ENCODE peak calls at places on chromosomes 16 and 17, in five cellular contexts. S is PC-3, X is mammary epithelial cell, V is lung, N is GM23338. L is an unnamed sample. For H3K4me1, the result is how much of the 10 kb centered on the place peaks cover.

GRCh38 chr17:45424769-45425124 is 7.9 kb downstream of the ARHGAP27 start:
- DNase-seq in N (no peak), V (no peak), X (no peak), S (no peak), L (no peak)

GRCh38 chr17:78032166-78032565 is 73.7 kb downstream of the TNRC6C start:
- DNase-seq in X (no peak), N (no peak), V (no peak), S (peak), L (no peak)

GRCh38 chr17:82056729-82057621 is 5.3 kb downstream of the GPS1 start:
- DNase-seq in V (no peak), S (no peak), X (no peak), N (no peak), L (no peak)

GRCh38 chr17:1495265-1495664 is 2.8 kb upstream of the MYO1C start:
- DNase-seq in V (no peak), X (no peak), N (no peak), S (no peak), L (no peak)

GRCh38 chr17:55793272-55793671 is 42.4 kb downstream of the PCTP start:
- DNase-seq in X (no peak), S (no peak), N (no peak), V (no peak), L (no peak)

GRCh38 chr16:9854665-9855064 is 327.6 kb downstream of the GRIN2A start:
- DNase-seq in V (no peak), S (peak), N (no peak), X (peak), L (no peak)

GRCh38 chr17:17776889-17777288 is 59.9 kb downstream of the SREBF1 start:
- DNase-seq in V (no peak), S (no peak), N (no peak), X (no peak), L (no peak)

GRCh38 chr16:89505204-89506112 is 2.7 kb upstream of the SPG7 start:
- DNase-seq in S (peak), V (peak), X (peak), N (no peak), L (peak)

GRCh38 chr16:65754799-65755691 is 611.4 kb upstream of the CDH5 start:
- DNase-seq in N (no peak), V (no peak), X (no peak), S (no peak), L (peak)

GRCh38 chr17:9937164-9937835 is 32.2 kb upstream of the RCVRN start:
- DNase-seq in S (no peak), X (no peak), N (no peak), V (no peak), L (peak)

GRCh38 chr16:23728112-23728477 is 15.1 kb upstream of the ERN2 start:
- DNase-seq in V (no peak), X (no peak), S (no peak), N (no peak), L (no peak)

GRCh38 chr17:16415031-16415924 is at the start of gene TRPV2:
- DNase-seq in N (peak), X (no peak), V (no peak), S (peak), L (peak)

GRCh38 chr17:3688852-3689261 is 7.1 kb downstream of the P2RX5 start:
- DNase-seq in V (no peak), X (no peak), N (no peak), S (no peak), L (no peak)

GRCh38 chr17:27319536-27320221 is 25.8 kb downstream of the WSB1 start:
- DNase-seq in X (no peak), V (peak), N (no peak), S (no peak), L (peak)

GRCh38 chr17:6061290-6061689 is 8.9 kb upstream of the WSCD1 start:
- DNase-seq in X (peak), V (no peak), S (peak), N (no peak), L (no peak)

GRCh38 chr17:61416211-61416539 is 16.5 kb downstream of the TBX2 start:
- DNase-seq in V (no peak), X (no peak), S (no peak), N (no peak), L (no peak)

GRCh38 chr17:47305302-47305923 is 18.3 kb upstream of the EFCAB13 start:
- DNase-seq in V (no peak), X (peak), N (no peak), S (peak), L (no peak)

GRCh38 chr17:64964796-64965195 is 45.5 kb upstream of the LRRC37A3 start:
- DNase-seq in S (no peak), N (no peak), X (no peak), V (no peak), L (no peak)

GRCh38 chr17:5526821-5527598 is 40.6 kb downstream of the MIS12 start:
- DNase-seq in X (peak), S (peak), V (no peak), N (no peak), L (peak)

GRCh38 chr16:84582958-84583516 is 34.8 kb downstream of the COTL1 start:
- DNase-seq in V (peak), S (no peak), X (no peak), N (no peak), L (no peak)

GRCh38 chr17:37273419-37274051 is 102.2 kb upstream of the C17orf78 start:
- DNase-seq in S (no peak), V (no peak), X (no peak), N (peak), L (no peak)

GRCh38 chr17:60164697-60165096 is 14.9 kb downstream of the CA4 start:
- DNase-seq in N (no peak), X (no peak), S (no peak), V (no peak), L (no peak)

GRCh38 chr17:21358185-21358584 is 18.0 kb upstream of the KCNJ12 start:
- DNase-seq in N (no peak), V (no peak), X (no peak), S (no peak), L (no peak)

GRCh38 chr16:57646388-57647039 is 18.1 kb downstream of the ADGRG1 start:
- DNase-seq in S (no peak), N (no peak), V (no peak), X (no peak), L (no peak)

GRCh38 chr17:45160505-45161287 is 979 bp upstream of the HEXIM2 start:
- DNase-seq in N (peak), V (peak), S (peak), X (peak), L (peak)

GRCh38 chr17:1029196-1029911 is 32.4 kb downstream of the TIMM22 start:
- DNase-seq in X (peak), S (no peak), V (no peak), N (no peak), L (no peak)

GRCh38 chr17:50133769-50134099 is 3.8 kb upstream of the SAMD14 start:
- DNase-seq in N (peak), V (no peak), X (no peak), S (no peak), L (no peak)

GRCh38 chr17:73291260-73291801 is 20.5 kb downstream of the CDC42EP4 start:
- DNase-seq in S (peak), X (peak), V (peak), N (no peak), L (peak)

GRCh38 chr17:19659366-19660177 is 11.0 kb downstream of the ALDH3A2 start:
- DNase-seq in V (no peak), S (no peak), N (no peak), X (no peak), L (no peak)

GRCh38 chr16:430904-431303 is 5.5 kb downstream of the RAB11FIP3 start:
- DNase-seq in S (no peak), X (no peak), N (no peak), V (no peak), L (no peak)

GRCh38 chr16:17602678-17603077 is 131.9 kb upstream of the XYLT1 start:
- DNase-seq in S (no peak), N (no peak), V (no peak), X (no peak), L (no peak)

GRCh38 chr17:34616148-34616547 is 36.8 kb downstream of the TMEM132E start:
- DNase-seq in X (no peak), S (no peak), V (no peak), N (peak), L (no peak)

GRCh38 chr17:34617398-34617797 is 38.0 kb downstream of the TMEM132E start:
- DNase-seq in V (no peak), X (no peak), S (no peak), N (no peak), L (no peak)

GRCh38 chr17:34620458-34620857 is 41.1 kb downstream of the TMEM132E start:
- DNase-seq in X (peak), V (no peak), N (no peak), S (no peak), L (no peak)

GRCh38 chr17:34622862-34623261 is 43.5 kb downstream of the TMEM132E start:
- DNase-seq in S (no peak), X (no peak), N (no peak), V (no peak), L (no peak)

GRCh38 chr17:34619687-34620217 is 40.4 kb downstream of the TMEM132E start:
- DNase-seq in N (no peak), S (no peak), X (no peak), V (no peak), L (no peak)
- H3K4me1 ChIP-seq in N (under half), S (under half), X (under half), V (under half), L (under half)

GRCh38 chr16:53925011-53925410 is 221.1 kb downstream of the FTO start:
- DNase-seq in N (no peak), S (no peak), X (no peak), V (no peak), L (no peak)

GRCh38 chr16:53922067-53922804 is 218.3 kb downstream of the FTO start:
- DNase-seq in X (no peak), V (no peak), N (no peak), S (no peak), L (no peak)

GRCh38 chr16:53924311-53924860 is 220.4 kb downstream of the FTO start:
- DNase-seq in V (no peak), N (no peak), S (no peak), X (no peak), L (no peak)

GRCh38 chr16:53922805-53923645 is 219.1 kb downstream of the FTO start:
- DNase-seq in S (no peak), V (no peak), N (no peak), X (no peak), L (no peak)

GRCh38 chr16:53921042-53921441 is 217.1 kb downstream of the FTO start:
- DNase-seq in S (no peak), X (no peak), V (no peak), N (no peak), L (no peak)
- H3K4me1 ChIP-seq in S (under half), X (under half), V (under half), N (under half), L (under half)

DNA sequence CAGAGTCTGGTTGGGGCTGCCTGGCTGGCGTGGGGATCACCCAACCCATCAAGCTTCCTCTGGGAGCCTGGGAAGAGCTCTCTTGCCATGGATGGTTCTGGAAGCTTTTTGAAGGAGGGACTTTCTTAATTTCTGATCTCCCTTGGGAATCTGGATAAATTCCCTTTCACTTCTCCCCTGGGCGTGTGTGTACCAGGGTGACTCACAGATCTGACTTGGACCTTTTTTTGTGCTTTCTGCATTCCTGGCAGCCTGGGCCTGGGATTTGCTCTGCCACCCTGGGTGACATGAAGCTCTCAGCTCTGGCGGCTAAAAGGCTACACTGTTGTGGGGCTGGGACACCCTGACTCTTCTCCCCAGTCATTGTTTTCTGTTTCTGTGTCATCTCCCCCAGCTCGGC is 70.1 kb downstream of the ABCC1 start:
- DNase-seq in S (peak), N (no peak), X (peak), V (no peak), L (no peak)
- H3K4me1 ChIP-seq in S (half or more), N (under half), X (under half), V (under half), L (under half)

GRCh38 chr16:85688586-85689284 is at the start of gene GINS2:
- DNase-seq in S (peak), V (peak), N (peak), X (peak), L (peak)

GRCh38 chr16:85689285-85689949 is 663 bp upstream of the GINS2 start:
- DNase-seq in V (no peak), N (peak), X (no peak), S (peak), L (no peak)

GRCh38 chr16:85689950-85690320 is 1.2 kb upstream of the GINS2 start:
- DNase-seq in S (no peak), X (no peak), N (peak), V (no peak), L (no peak)

GRCh38 chr16:85686912-85687591 is 1.7 kb downstream of the GINS2 start:
- DNase-seq in V (no peak), N (no peak), X (no peak), S (peak), L (peak)

GRCh38 chr16:85687651-85688471 is 893 bp downstream of the GINS2 start:
- DNase-seq in S (no peak), N (peak), V (no peak), X (no peak), L (peak)
- H3K4me1 ChIP-seq in S (under half), N (under half), V (under half), X (under half), L (under half)

DNA sequence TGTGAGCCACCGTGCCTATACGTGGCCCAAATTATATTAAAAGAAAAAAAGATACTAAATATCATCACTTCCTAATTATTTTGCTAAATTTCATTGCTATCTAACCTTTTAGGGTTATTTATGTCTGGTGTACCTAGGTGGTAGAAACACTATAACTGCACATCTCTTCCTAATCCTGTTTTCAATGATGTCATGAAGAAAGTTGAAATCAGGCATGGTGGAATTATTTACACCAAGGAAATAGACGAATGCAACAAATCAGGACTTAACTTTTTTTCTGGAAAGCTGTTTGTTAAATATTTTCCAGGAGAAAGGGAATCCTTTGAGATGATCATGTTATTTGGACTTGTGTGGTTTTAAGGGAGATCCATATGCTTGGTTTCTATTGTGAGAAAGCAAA is 39.2 kb upstream of the SKAP1 start:
- DNase-seq in X (no peak), V (no peak), S (no peak), N (no peak), L (no peak)
- H3K4me1 ChIP-seq in X (under half), V (under half), S (under half), N (under half), L (under half)

L was measured in colonic mucosa.